ENCODE peak calls at places on chromosomes 16 and 17, in four cellular contexts. One of them, this sample, is unnamed. For H3K4me1 and H3K36me3, the result is how much of the 10 kb centered on the place peaks cover.

GRCh38 chr16:54055191-54055590 is 231.4 kb downstream of the IRX3 start:
- DNase-seq in neural progenitor cell: no peak
- DNase-seq in adipocyte: no peak
- DNase-seq in pancreas: no peak
- DNase-seq in this sample: no peak

GRCh38 chr16:89395150-89396142 is 94.9 kb downstream of the ANKRD11 start:
- DNase-seq in neural progenitor cell: peak
- DNase-seq in adipocyte: peak
- DNase-seq in pancreas: peak
- DNase-seq in this sample: peak

GRCh38 chr17:76239538-76240274 is 587 bp downstream of the RNF157 start:
- DNase-seq in neural progenitor cell: peak
- DNase-seq in adipocyte: no peak
- DNase-seq in pancreas: peak
- DNase-seq in this sample: no peak

GRCh38 chr17:81338301-81339179 is 43.4 kb upstream of the SLC38A10 start:
- DNase-seq in neural progenitor cell: no peak
- DNase-seq in adipocyte: no peak
- DNase-seq in pancreas: peak
- DNase-seq in this sample: no peak

GRCh38 chr17:41131979-41132378 is 8.0 kb upstream of the KRTAP4-12 start:
- DNase-seq in neural progenitor cell: no peak
- DNase-seq in adipocyte: no peak
- DNase-seq in pancreas: no peak
- DNase-seq in this sample: no peak

GRCh38 chr16:14302399-14303181 is 231.5 kb downstream of the MRTFB start:
- DNase-seq in neural progenitor cell: peak
- DNase-seq in adipocyte: peak
- DNase-seq in pancreas: peak
- DNase-seq in this sample: no peak

GRCh38 chr16:53154513-53154912 is 99.7 kb downstream of the CHD9 start:
- DNase-seq in neural progenitor cell: no peak
- DNase-seq in adipocyte: no peak
- DNase-seq in pancreas: no peak
- DNase-seq in this sample: no peak

GRCh38 chr17:35493040-35493439 is 44.4 kb downstream of the SLFN12L start:
- DNase-seq in neural progenitor cell: no peak
- DNase-seq in adipocyte: no peak
- DNase-seq in pancreas: no peak
- DNase-seq in this sample: no peak

GRCh38 chr17:73640691-73641090 is 3.6 kb downstream of the SDK2 start:
- DNase-seq in neural progenitor cell: no peak
- DNase-seq in adipocyte: no peak
- DNase-seq in pancreas: peak
- DNase-seq in this sample: no peak

GRCh38 chr17:1228752-1229353 is 41.4 kb upstream of the BHLHA9 start:
- DNase-seq in neural progenitor cell: peak
- DNase-seq in adipocyte: no peak
- DNase-seq in pancreas: peak
- DNase-seq in this sample: no peak

DNA sequence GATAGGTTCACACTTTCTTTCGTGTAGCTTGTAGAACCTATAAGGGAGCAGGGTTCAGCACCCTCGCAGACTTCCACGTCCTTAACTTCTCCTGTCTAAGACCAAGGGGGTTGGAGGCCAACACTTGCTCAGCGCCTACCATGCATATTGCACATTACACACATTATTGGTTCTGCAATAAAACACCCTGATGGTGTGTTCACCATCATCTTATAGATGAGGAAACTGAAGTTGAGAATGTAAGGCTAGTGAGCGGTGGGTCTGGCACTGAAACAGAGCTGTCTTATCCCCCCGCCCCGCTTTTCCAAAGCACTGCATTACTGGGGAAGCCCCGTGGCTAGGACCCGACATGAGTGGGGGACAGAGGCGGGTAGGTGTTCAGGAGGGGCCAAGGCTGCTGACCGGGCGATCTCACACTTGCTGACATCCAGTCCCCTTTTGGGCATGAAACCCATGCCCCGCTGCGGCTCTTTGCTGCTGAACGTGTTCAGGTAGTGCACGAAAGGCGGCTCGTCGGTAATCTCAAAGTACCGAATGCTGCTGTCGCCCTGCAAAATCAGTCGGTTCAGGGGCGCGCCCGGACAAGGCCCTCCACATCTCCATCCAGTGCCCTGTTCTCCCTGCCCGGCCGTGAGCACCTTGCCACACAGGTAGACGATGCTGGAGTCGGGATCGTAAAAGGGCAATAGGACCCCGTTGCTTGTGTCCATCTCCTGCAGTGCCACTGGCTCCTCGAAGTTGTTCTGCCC is 6.2 kb downstream of the CORO6 start:
- DNase-seq in neural progenitor cell: no peak
- DNase-seq in adipocyte: no peak
- DNase-seq in pancreas: no peak
- DNase-seq in this sample: no peak
- H3K4me1 ChIP-seq in neural progenitor cell: under half
- H3K4me1 ChIP-seq in adipocyte: under half
- H3K4me1 ChIP-seq in pancreas: under half
- H3K4me1 ChIP-seq in this sample: half or more

DNA sequence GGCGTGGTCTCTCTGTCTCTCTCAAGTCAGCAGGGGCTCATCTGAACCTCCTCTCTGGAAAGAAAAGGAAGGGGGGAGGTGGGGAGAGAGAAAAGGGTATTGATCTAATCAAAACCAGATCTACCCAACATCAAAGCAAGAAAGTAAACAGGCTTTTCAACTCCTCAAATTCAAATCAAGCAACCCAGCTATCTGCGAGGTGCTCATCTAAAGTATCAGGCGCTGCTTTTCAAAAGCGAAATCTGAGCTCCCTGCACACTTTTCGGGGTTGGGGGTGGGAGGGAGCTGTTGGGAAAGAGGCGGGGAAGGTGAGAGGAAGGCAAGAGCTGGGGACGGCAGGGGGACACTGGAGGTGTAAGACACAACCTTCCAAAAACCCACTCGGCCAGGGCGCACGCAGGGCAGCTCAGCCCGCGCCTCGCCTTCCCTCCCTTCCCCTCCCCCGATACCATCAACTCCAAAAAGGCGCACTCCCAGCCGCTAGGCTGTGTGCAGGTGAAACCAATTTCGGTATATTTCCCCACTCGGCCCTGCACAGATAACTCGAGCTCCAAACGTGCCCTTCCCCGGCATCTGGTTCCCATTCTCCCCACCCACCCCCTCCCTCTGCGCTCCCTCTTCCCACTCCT is 2.7 kb downstream of the AXIN2 start:
- DNase-seq in neural progenitor cell: peak
- DNase-seq in adipocyte: peak
- DNase-seq in pancreas: no peak
- DNase-seq in this sample: no peak
- H3K4me3 ChIP-seq in neural progenitor cell: peak
- H3K4me3 ChIP-seq in adipocyte: peak
- H3K4me3 ChIP-seq in pancreas: peak
- H3K4me3 ChIP-seq in this sample: no peak

GRCh38 chr16:3281222-3281621 is 2.1 kb upstream of the ZNF263 start:
- DNase-seq in neural progenitor cell: no peak
- DNase-seq in adipocyte: no peak
- DNase-seq in pancreas: no peak
- DNase-seq in this sample: no peak

GRCh38 chr16:3282747-3283524 is at the start of gene ZNF263:
- DNase-seq in neural progenitor cell: peak
- DNase-seq in adipocyte: peak
- DNase-seq in pancreas: peak
- DNase-seq in this sample: peak

GRCh38 chr16:3283525-3284447 is 495 bp downstream of the ZNF263 start:
- DNase-seq in neural progenitor cell: no peak
- DNase-seq in adipocyte: no peak
- DNase-seq in pancreas: no peak
- DNase-seq in this sample: no peak

GRCh38 chr16:3282103-3282746 is 1.1 kb upstream of the ZNF263 start:
- DNase-seq in neural progenitor cell: peak
- DNase-seq in adipocyte: no peak
- DNase-seq in pancreas: no peak
- DNase-seq in this sample: no peak

GRCh38 chr16:3285131-3285530 is 1.8 kb downstream of the ZNF263 start:
- DNase-seq in neural progenitor cell: no peak
- DNase-seq in adipocyte: no peak
- DNase-seq in pancreas: no peak
- DNase-seq in this sample: no peak
- H3K36me3 ChIP-seq in neural progenitor cell: under half
- H3K36me3 ChIP-seq in adipocyte: under half
- H3K36me3 ChIP-seq in pancreas: under half
- H3K36me3 ChIP-seq in this sample: under half

GRCh38 chr17:46106966-46107644 is 86.1 kb downstream of the KANSL1 start:
- DNase-seq in neural progenitor cell: peak
- DNase-seq in adipocyte: no peak
- DNase-seq in pancreas: no peak
- DNase-seq in this sample: no peak
- H3K4me1 ChIP-seq in neural progenitor cell: under half
- H3K4me1 ChIP-seq in adipocyte: under half
- H3K4me1 ChIP-seq in pancreas: under half
- H3K4me1 ChIP-seq in this sample: under half

GRCh38 chr16:86578056-86578455 is 293 bp upstream of the FOXL1 start:
- DNase-seq in neural progenitor cell: no peak
- DNase-seq in adipocyte: no peak
- DNase-seq in pancreas: no peak
- DNase-seq in this sample: no peak

GRCh38 chr16:86575754-86576557 is 2.4 kb upstream of the FOXL1 start:
- DNase-seq in neural progenitor cell: peak
- DNase-seq in adipocyte: peak
- DNase-seq in pancreas: peak
- DNase-seq in this sample: peak

GRCh38 chr16:86575095-86575685 is 3.2 kb upstream of the FOXL1 start:
- DNase-seq in neural progenitor cell: no peak
- DNase-seq in adipocyte: no peak
- DNase-seq in pancreas: no peak
- DNase-seq in this sample: no peak

GRCh38 chr16:86577314-86577971 is 906 bp upstream of the FOXL1 start:
- DNase-seq in neural progenitor cell: no peak
- DNase-seq in adipocyte: no peak
- DNase-seq in pancreas: no peak
- DNase-seq in this sample: no peak

GRCh38 chr16:86576591-86577313 is 1.6 kb upstream of the FOXL1 start:
- DNase-seq in neural progenitor cell: no peak
- DNase-seq in adipocyte: no peak
- DNase-seq in pancreas: no peak
- DNase-seq in this sample: no peak
- H3K4me3 ChIP-seq in neural progenitor cell: peak
- H3K4me3 ChIP-seq in adipocyte: peak
- H3K4me3 ChIP-seq in pancreas: no peak
- H3K4me3 ChIP-seq in this sample: peak

GRCh38 chr17:68182016-68182315 is 65.9 kb upstream of the AMZ2 start:
- DNase-seq in neural progenitor cell: no peak
- DNase-seq in adipocyte: no peak
- DNase-seq in pancreas: no peak
- DNase-seq in this sample: no peak
- H3K36me3 ChIP-seq in neural progenitor cell: under half
- H3K36me3 ChIP-seq in adipocyte: under half
- H3K36me3 ChIP-seq in pancreas: under half
- H3K36me3 ChIP-seq in this sample: under half

DNA sequence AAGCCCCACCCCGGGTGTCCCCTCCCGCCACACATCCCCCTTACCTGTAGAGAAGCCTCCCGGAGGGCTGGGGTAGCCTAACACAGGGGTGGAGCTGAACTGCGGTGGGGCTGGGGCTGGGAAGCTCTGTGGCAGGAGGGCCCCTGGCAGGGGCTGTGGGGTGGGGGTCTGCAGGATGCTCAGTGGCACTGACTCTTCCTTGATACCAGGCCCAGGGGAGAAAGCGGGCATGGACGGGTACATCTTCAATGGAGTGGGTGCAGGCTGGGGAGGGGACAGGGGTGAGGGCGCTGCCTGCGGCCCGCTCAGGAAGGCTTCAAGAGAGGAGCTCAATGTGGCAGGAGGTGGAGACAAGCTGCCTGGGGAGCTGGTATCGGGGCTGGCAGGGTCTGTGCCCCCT is 16.7 kb downstream of the SREBF1 start:
- DNase-seq in neural progenitor cell: no peak
- DNase-seq in adipocyte: no peak
- DNase-seq in pancreas: no peak
- DNase-seq in this sample: no peak
- H3K4me1 ChIP-seq in neural progenitor cell: under half
- H3K4me1 ChIP-seq in adipocyte: half or more
- H3K4me1 ChIP-seq in pancreas: under half
- H3K4me1 ChIP-seq in this sample: under half

DNA sequence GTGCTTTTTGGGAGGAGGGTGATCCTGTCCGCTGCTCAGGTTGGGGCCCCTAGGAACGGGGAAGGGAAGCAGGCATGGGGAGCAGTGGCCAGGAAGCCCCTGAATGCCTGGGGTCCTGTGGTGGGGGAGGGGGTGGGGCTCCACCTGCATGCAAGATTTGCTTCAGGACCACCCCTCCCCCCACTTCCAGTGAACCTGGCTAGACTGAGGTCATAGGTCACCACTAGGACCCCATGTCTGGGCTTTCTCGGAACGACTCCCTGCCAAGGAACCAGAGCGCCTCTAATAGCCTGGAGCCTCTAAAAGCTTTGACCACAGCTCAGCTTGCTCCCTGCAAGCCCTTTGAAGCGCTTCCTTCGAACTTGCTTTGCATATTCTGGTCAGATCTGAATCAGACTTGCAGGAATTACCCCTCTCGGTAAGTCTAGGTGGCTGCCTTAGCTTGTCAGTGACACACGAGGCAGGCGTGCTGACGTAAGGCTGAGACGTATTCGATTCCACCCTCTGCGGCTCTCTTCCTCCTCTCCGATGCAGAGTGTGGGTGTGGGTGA is 3.6 kb downstream of the SOCS3 start:
- DNase-seq in neural progenitor cell: peak
- DNase-seq in adipocyte: peak
- DNase-seq in pancreas: no peak
- DNase-seq in this sample: no peak
- H3K4me3 ChIP-seq in neural progenitor cell: no peak
- H3K4me3 ChIP-seq in adipocyte: peak
- H3K4me3 ChIP-seq in pancreas: no peak
- H3K4me3 ChIP-seq in this sample: peak

GRCh38 chr16:67230809-67231660 is 4.1 kb downstream of the TMEM208 start:
- DNase-seq in neural progenitor cell: no peak
- DNase-seq in adipocyte: no peak
- DNase-seq in pancreas: no peak
- DNase-seq in this sample: no peak

GRCh38 chr16:67235816-67236547 is 9.1 kb downstream of the TMEM208 start:
- DNase-seq in neural progenitor cell: no peak
- DNase-seq in adipocyte: no peak
- DNase-seq in pancreas: no peak
- DNase-seq in this sample: no peak

GRCh38 chr16:67236551-67237395 is 9.8 kb downstream of the TMEM208 start:
- DNase-seq in neural progenitor cell: peak
- DNase-seq in adipocyte: peak
- DNase-seq in pancreas: no peak
- DNase-seq in this sample: no peak

GRCh38 chr16:67233596-67233995 is 6.7 kb downstream of the TMEM208 start:
- DNase-seq in neural progenitor cell: no peak
- DNase-seq in adipocyte: no peak
- DNase-seq in pancreas: no peak
- DNase-seq in this sample: no peak

GRCh38 chr16:67234180-67234597 is 7.3 kb downstream of the TMEM208 start:
- DNase-seq in neural progenitor cell: no peak
- DNase-seq in adipocyte: no peak
- DNase-seq in pancreas: no peak
- DNase-seq in this sample: no peak
- H3K36me3 ChIP-seq in neural progenitor cell: under half
- H3K36me3 ChIP-seq in adipocyte: half or more
- H3K36me3 ChIP-seq in pancreas: under half
- H3K36me3 ChIP-seq in this sample: half or more

GRCh38 chr17:80032614-80033171 is 3.0 kb downstream of the TBC1D16 start:
- DNase-seq in neural progenitor cell: no peak
- DNase-seq in adipocyte: no peak
- DNase-seq in pancreas: no peak
- DNase-seq in this sample: no peak
- H3K4me1 ChIP-seq in neural progenitor cell: under half
- H3K4me1 ChIP-seq in adipocyte: half or more
- H3K4me1 ChIP-seq in pancreas: under half
- H3K4me1 ChIP-seq in this sample: under half